ENCODE peak calls at places on chromosomes 6 and 20, in ten cellular contexts. One of them, this sample, is unnamed.

GRCh38 chr6:157629220-157629619 is 193.8 kb upstream of the SNX9 start:
- ATAC-seq in upper lobe of left lung: no peak
- ATAC-seq in CD4-positive, alpha-beta T cell: no peak
- ATAC-seq in sciatic nerve: no peak
- ATAC-seq in body of pancreas: no peak
- ATAC-seq in K562: no peak
- ATAC-seq in activated T-cell treated with anti-CD3 and anti-CD28 coated beads, Interleukin-2, amount 50 U/mL, for 72 hours: no peak
- ATAC-seq in activated naive CD8-positive, alpha-beta T cell treated with anti-CD3 and anti-CD28 coated beads, Interleukin-2, amount 10 ng/mL, durations not matched to agents 7 days and 5 days: no peak
- ATAC-seq in effector memory CD8-positive, alpha-beta T cell: no peak
- ATAC-seq in left lung: no peak
- ATAC-seq in this sample: no peak

GRCh38 chr6:158517581-158517980 is 42.3 kb upstream of the TMEM181 start:
- ATAC-seq in upper lobe of left lung: no peak
- ATAC-seq in CD4-positive, alpha-beta T cell: no peak
- ATAC-seq in sciatic nerve: no peak
- ATAC-seq in body of pancreas: no peak
- ATAC-seq in K562: no peak
- ATAC-seq in activated T-cell treated with anti-CD3 and anti-CD28 coated beads, Interleukin-2, amount 50 U/mL, for 72 hours: peak
- ATAC-seq in activated naive CD8-positive, alpha-beta T cell treated with anti-CD3 and anti-CD28 coated beads, Interleukin-2, amount 10 ng/mL, durations not matched to agents 7 days and 5 days: peak
- ATAC-seq in effector memory CD8-positive, alpha-beta T cell: peak
- ATAC-seq in left lung: no peak
- ATAC-seq in this sample: peak

GRCh38 chr6:113433506-113433991 is 423.6 kb upstream of the MARCKS start:
- ATAC-seq in upper lobe of left lung: peak
- ATAC-seq in CD4-positive, alpha-beta T cell: no peak
- ATAC-seq in sciatic nerve: peak
- ATAC-seq in body of pancreas: peak
- ATAC-seq in K562: no peak
- ATAC-seq in activated T-cell treated with anti-CD3 and anti-CD28 coated beads, Interleukin-2, amount 50 U/mL, for 72 hours: no peak
- ATAC-seq in activated naive CD8-positive, alpha-beta T cell treated with anti-CD3 and anti-CD28 coated beads, Interleukin-2, amount 10 ng/mL, durations not matched to agents 7 days and 5 days: no peak
- ATAC-seq in effector memory CD8-positive, alpha-beta T cell: no peak
- ATAC-seq in left lung: peak
- ATAC-seq in this sample: no peak

GRCh38 chr6:37630281-37630799 is 67.3 kb downstream of the MDGA1 start:
- ATAC-seq in upper lobe of left lung: peak
- ATAC-seq in CD4-positive, alpha-beta T cell: no peak
- ATAC-seq in sciatic nerve: no peak
- ATAC-seq in body of pancreas: no peak
- ATAC-seq in K562: peak
- ATAC-seq in activated T-cell treated with anti-CD3 and anti-CD28 coated beads, Interleukin-2, amount 50 U/mL, for 72 hours: no peak
- ATAC-seq in activated naive CD8-positive, alpha-beta T cell treated with anti-CD3 and anti-CD28 coated beads, Interleukin-2, amount 10 ng/mL, durations not matched to agents 7 days and 5 days: no peak
- ATAC-seq in effector memory CD8-positive, alpha-beta T cell: no peak
- ATAC-seq in left lung: peak
- ATAC-seq in this sample: no peak

GRCh38 chr20:49045440-49046086 is 549 bp upstream of the CSE1L start:
- ATAC-seq in upper lobe of left lung: peak
- ATAC-seq in CD4-positive, alpha-beta T cell: no peak
- ATAC-seq in sciatic nerve: peak
- ATAC-seq in body of pancreas: peak
- ATAC-seq in K562: no peak
- ATAC-seq in activated T-cell treated with anti-CD3 and anti-CD28 coated beads, Interleukin-2, amount 50 U/mL, for 72 hours: peak
- ATAC-seq in activated naive CD8-positive, alpha-beta T cell treated with anti-CD3 and anti-CD28 coated beads, Interleukin-2, amount 10 ng/mL, durations not matched to agents 7 days and 5 days: peak
- ATAC-seq in effector memory CD8-positive, alpha-beta T cell: no peak
- ATAC-seq in left lung: peak
- ATAC-seq in this sample: peak

GRCh38 chr20:50111120-50111828 is 1.7 kb downstream of the UBE2V1 start:
- ATAC-seq in upper lobe of left lung: no peak
- ATAC-seq in CD4-positive, alpha-beta T cell: no peak
- ATAC-seq in sciatic nerve: no peak
- ATAC-seq in body of pancreas: no peak
- ATAC-seq in K562: peak
- ATAC-seq in activated T-cell treated with anti-CD3 and anti-CD28 coated beads, Interleukin-2, amount 50 U/mL, for 72 hours: peak
- ATAC-seq in activated naive CD8-positive, alpha-beta T cell treated with anti-CD3 and anti-CD28 coated beads, Interleukin-2, amount 10 ng/mL, durations not matched to agents 7 days and 5 days: no peak
- ATAC-seq in effector memory CD8-positive, alpha-beta T cell: no peak
- ATAC-seq in left lung: no peak
- ATAC-seq in this sample: peak

GRCh38 chr6:143337201-143337949 is 113.1 kb downstream of the ADAT2 start:
- ATAC-seq in upper lobe of left lung: no peak
- ATAC-seq in CD4-positive, alpha-beta T cell: no peak
- ATAC-seq in sciatic nerve: peak
- ATAC-seq in body of pancreas: peak
- ATAC-seq in K562: peak
- ATAC-seq in activated T-cell treated with anti-CD3 and anti-CD28 coated beads, Interleukin-2, amount 50 U/mL, for 72 hours: no peak
- ATAC-seq in activated naive CD8-positive, alpha-beta T cell treated with anti-CD3 and anti-CD28 coated beads, Interleukin-2, amount 10 ng/mL, durations not matched to agents 7 days and 5 days: peak
- ATAC-seq in effector memory CD8-positive, alpha-beta T cell: peak
- ATAC-seq in left lung: peak
- ATAC-seq in this sample: peak

GRCh38 chr6:134376785-134377184 is 58.9 kb upstream of the SGK1 start:
- ATAC-seq in upper lobe of left lung: no peak
- ATAC-seq in CD4-positive, alpha-beta T cell: no peak
- ATAC-seq in sciatic nerve: no peak
- ATAC-seq in body of pancreas: no peak
- ATAC-seq in K562: no peak
- ATAC-seq in activated T-cell treated with anti-CD3 and anti-CD28 coated beads, Interleukin-2, amount 50 U/mL, for 72 hours: no peak
- ATAC-seq in activated naive CD8-positive, alpha-beta T cell treated with anti-CD3 and anti-CD28 coated beads, Interleukin-2, amount 10 ng/mL, durations not matched to agents 7 days and 5 days: no peak
- ATAC-seq in effector memory CD8-positive, alpha-beta T cell: no peak
- ATAC-seq in left lung: no peak
- ATAC-seq in this sample: no peak

GRCh38 chr20:60921021-60921622 is 330.9 kb upstream of the CDH4 start:
- ATAC-seq in upper lobe of left lung: no peak
- ATAC-seq in CD4-positive, alpha-beta T cell: no peak
- ATAC-seq in sciatic nerve: no peak
- ATAC-seq in body of pancreas: no peak
- ATAC-seq in K562: no peak
- ATAC-seq in activated T-cell treated with anti-CD3 and anti-CD28 coated beads, Interleukin-2, amount 50 U/mL, for 72 hours: no peak
- ATAC-seq in activated naive CD8-positive, alpha-beta T cell treated with anti-CD3 and anti-CD28 coated beads, Interleukin-2, amount 10 ng/mL, durations not matched to agents 7 days and 5 days: no peak
- ATAC-seq in effector memory CD8-positive, alpha-beta T cell: no peak
- ATAC-seq in left lung: no peak
- ATAC-seq in this sample: no peak

GRCh38 chr6:87908978-87909802 is 138.5 kb upstream of the SPACA1 start:
- ATAC-seq in upper lobe of left lung: no peak
- ATAC-seq in CD4-positive, alpha-beta T cell: no peak
- ATAC-seq in sciatic nerve: no peak
- ATAC-seq in body of pancreas: no peak
- ATAC-seq in K562: no peak
- ATAC-seq in activated T-cell treated with anti-CD3 and anti-CD28 coated beads, Interleukin-2, amount 50 U/mL, for 72 hours: peak
- ATAC-seq in activated naive CD8-positive, alpha-beta T cell treated with anti-CD3 and anti-CD28 coated beads, Interleukin-2, amount 10 ng/mL, durations not matched to agents 7 days and 5 days: no peak
- ATAC-seq in effector memory CD8-positive, alpha-beta T cell: no peak
- ATAC-seq in left lung: no peak
- ATAC-seq in this sample: peak

GRCh38 chr20:59802471-59803221 is 130.8 kb downstream of the SYCP2 start:
- ATAC-seq in upper lobe of left lung: no peak
- ATAC-seq in CD4-positive, alpha-beta T cell: no peak
- ATAC-seq in sciatic nerve: peak
- ATAC-seq in body of pancreas: no peak
- ATAC-seq in K562: no peak
- ATAC-seq in activated T-cell treated with anti-CD3 and anti-CD28 coated beads, Interleukin-2, amount 50 U/mL, for 72 hours: no peak
- ATAC-seq in activated naive CD8-positive, alpha-beta T cell treated with anti-CD3 and anti-CD28 coated beads, Interleukin-2, amount 10 ng/mL, durations not matched to agents 7 days and 5 days: no peak
- ATAC-seq in effector memory CD8-positive, alpha-beta T cell: no peak
- ATAC-seq in left lung: no peak
- ATAC-seq in this sample: no peak

GRCh38 chr6:111812080-111813038 is 60.9 kb downstream of the FYN start:
- ATAC-seq in upper lobe of left lung: peak
- ATAC-seq in CD4-positive, alpha-beta T cell: peak
- ATAC-seq in sciatic nerve: no peak
- ATAC-seq in body of pancreas: no peak
- ATAC-seq in K562: peak
- ATAC-seq in activated T-cell treated with anti-CD3 and anti-CD28 coated beads, Interleukin-2, amount 50 U/mL, for 72 hours: peak
- ATAC-seq in activated naive CD8-positive, alpha-beta T cell treated with anti-CD3 and anti-CD28 coated beads, Interleukin-2, amount 10 ng/mL, durations not matched to agents 7 days and 5 days: no peak
- ATAC-seq in effector memory CD8-positive, alpha-beta T cell: peak
- ATAC-seq in left lung: no peak
- ATAC-seq in this sample: peak

GRCh38 chr20:49482621-49483017 is at the start of gene KCNB1:
- ATAC-seq in upper lobe of left lung: peak
- ATAC-seq in CD4-positive, alpha-beta T cell: peak
- ATAC-seq in sciatic nerve: peak
- ATAC-seq in body of pancreas: peak
- ATAC-seq in K562: peak
- ATAC-seq in activated T-cell treated with anti-CD3 and anti-CD28 coated beads, Interleukin-2, amount 50 U/mL, for 72 hours: peak
- ATAC-seq in activated naive CD8-positive, alpha-beta T cell treated with anti-CD3 and anti-CD28 coated beads, Interleukin-2, amount 10 ng/mL, durations not matched to agents 7 days and 5 days: peak
- ATAC-seq in effector memory CD8-positive, alpha-beta T cell: peak
- ATAC-seq in left lung: peak
- ATAC-seq in this sample: no peak

GRCh38 chr6:37339911-37340638 is 13.7 kb upstream of the RNF8 start:
- ATAC-seq in upper lobe of left lung: no peak
- ATAC-seq in CD4-positive, alpha-beta T cell: no peak
- ATAC-seq in sciatic nerve: no peak
- ATAC-seq in body of pancreas: no peak
- ATAC-seq in K562: no peak
- ATAC-seq in activated T-cell treated with anti-CD3 and anti-CD28 coated beads, Interleukin-2, amount 50 U/mL, for 72 hours: no peak
- ATAC-seq in activated naive CD8-positive, alpha-beta T cell treated with anti-CD3 and anti-CD28 coated beads, Interleukin-2, amount 10 ng/mL, durations not matched to agents 7 days and 5 days: no peak
- ATAC-seq in effector memory CD8-positive, alpha-beta T cell: no peak
- ATAC-seq in left lung: no peak
- ATAC-seq in this sample: no peak

GRCh38 chr6:106885659-106886058 is 88.9 kb downstream of the CD24 start:
- ATAC-seq in upper lobe of left lung: no peak
- ATAC-seq in CD4-positive, alpha-beta T cell: no peak
- ATAC-seq in sciatic nerve: no peak
- ATAC-seq in body of pancreas: no peak
- ATAC-seq in K562: no peak
- ATAC-seq in activated T-cell treated with anti-CD3 and anti-CD28 coated beads, Interleukin-2, amount 50 U/mL, for 72 hours: no peak
- ATAC-seq in activated naive CD8-positive, alpha-beta T cell treated with anti-CD3 and anti-CD28 coated beads, Interleukin-2, amount 10 ng/mL, durations not matched to agents 7 days and 5 days: no peak
- ATAC-seq in effector memory CD8-positive, alpha-beta T cell: no peak
- ATAC-seq in left lung: no peak
- ATAC-seq in this sample: no peak

GRCh38 chr6:4441981-4442434 is 306.6 kb upstream of the ECI2 start:
- ATAC-seq in upper lobe of left lung: no peak
- ATAC-seq in CD4-positive, alpha-beta T cell: no peak
- ATAC-seq in sciatic nerve: no peak
- ATAC-seq in body of pancreas: no peak
- ATAC-seq in K562: no peak
- ATAC-seq in activated T-cell treated with anti-CD3 and anti-CD28 coated beads, Interleukin-2, amount 50 U/mL, for 72 hours: no peak
- ATAC-seq in activated naive CD8-positive, alpha-beta T cell treated with anti-CD3 and anti-CD28 coated beads, Interleukin-2, amount 10 ng/mL, durations not matched to agents 7 days and 5 days: no peak
- ATAC-seq in effector memory CD8-positive, alpha-beta T cell: no peak
- ATAC-seq in left lung: no peak
- ATAC-seq in this sample: no peak

GRCh38 chr6:166747644-166748595 is 120.9 kb upstream of the RPS6KA2 start:
- ATAC-seq in upper lobe of left lung: no peak
- ATAC-seq in CD4-positive, alpha-beta T cell: no peak
- ATAC-seq in sciatic nerve: peak
- ATAC-seq in body of pancreas: no peak
- ATAC-seq in K562: peak
- ATAC-seq in activated T-cell treated with anti-CD3 and anti-CD28 coated beads, Interleukin-2, amount 50 U/mL, for 72 hours: no peak
- ATAC-seq in activated naive CD8-positive, alpha-beta T cell treated with anti-CD3 and anti-CD28 coated beads, Interleukin-2, amount 10 ng/mL, durations not matched to agents 7 days and 5 days: no peak
- ATAC-seq in effector memory CD8-positive, alpha-beta T cell: no peak
- ATAC-seq in left lung: no peak
- ATAC-seq in this sample: no peak

GRCh38 chr20:32982617-32983458 is 21.4 kb downstream of the SUN5 start:
- ATAC-seq in upper lobe of left lung: no peak
- ATAC-seq in CD4-positive, alpha-beta T cell: no peak
- ATAC-seq in sciatic nerve: no peak
- ATAC-seq in body of pancreas: peak
- ATAC-seq in K562: no peak
- ATAC-seq in activated T-cell treated with anti-CD3 and anti-CD28 coated beads, Interleukin-2, amount 50 U/mL, for 72 hours: no peak
- ATAC-seq in activated naive CD8-positive, alpha-beta T cell treated with anti-CD3 and anti-CD28 coated beads, Interleukin-2, amount 10 ng/mL, durations not matched to agents 7 days and 5 days: no peak
- ATAC-seq in effector memory CD8-positive, alpha-beta T cell: no peak
- ATAC-seq in left lung: no peak
- ATAC-seq in this sample: no peak

GRCh38 chr20:64241061-64241460 is 14.5 kb upstream of the PCMTD2 start:
- ATAC-seq in upper lobe of left lung: no peak
- ATAC-seq in CD4-positive, alpha-beta T cell: no peak
- ATAC-seq in sciatic nerve: no peak
- ATAC-seq in body of pancreas: no peak
- ATAC-seq in K562: no peak
- ATAC-seq in activated T-cell treated with anti-CD3 and anti-CD28 coated beads, Interleukin-2, amount 50 U/mL, for 72 hours: no peak
- ATAC-seq in activated naive CD8-positive, alpha-beta T cell treated with anti-CD3 and anti-CD28 coated beads, Interleukin-2, amount 10 ng/mL, durations not matched to agents 7 days and 5 days: no peak
- ATAC-seq in effector memory CD8-positive, alpha-beta T cell: no peak
- ATAC-seq in left lung: no peak
- ATAC-seq in this sample: no peak

GRCh38 chr20:57934007-57934805 is 224.4 kb upstream of the PMEPA1 start:
- ATAC-seq in upper lobe of left lung: no peak
- ATAC-seq in CD4-positive, alpha-beta T cell: no peak
- ATAC-seq in sciatic nerve: no peak
- ATAC-seq in body of pancreas: peak
- ATAC-seq in K562: no peak
- ATAC-seq in activated T-cell treated with anti-CD3 and anti-CD28 coated beads, Interleukin-2, amount 50 U/mL, for 72 hours: no peak
- ATAC-seq in activated naive CD8-positive, alpha-beta T cell treated with anti-CD3 and anti-CD28 coated beads, Interleukin-2, amount 10 ng/mL, durations not matched to agents 7 days and 5 days: no peak
- ATAC-seq in effector memory CD8-positive, alpha-beta T cell: no peak
- ATAC-seq in left lung: no peak
- ATAC-seq in this sample: no peak

GRCh38 chr20:22425344-22426295 is 158.8 kb downstream of the FOXA2 start:
- ATAC-seq in upper lobe of left lung: no peak
- ATAC-seq in CD4-positive, alpha-beta T cell: no peak
- ATAC-seq in sciatic nerve: peak
- ATAC-seq in body of pancreas: peak
- ATAC-seq in K562: no peak
- ATAC-seq in activated T-cell treated with anti-CD3 and anti-CD28 coated beads, Interleukin-2, amount 50 U/mL, for 72 hours: no peak
- ATAC-seq in activated naive CD8-positive, alpha-beta T cell treated with anti-CD3 and anti-CD28 coated beads, Interleukin-2, amount 10 ng/mL, durations not matched to agents 7 days and 5 days: no peak
- ATAC-seq in effector memory CD8-positive, alpha-beta T cell: no peak
- ATAC-seq in left lung: peak
- ATAC-seq in this sample: no peak

GRCh38 chr20:56372850-56373249 is 14.1 kb downstream of the FAM210B start:
- ATAC-seq in upper lobe of left lung: no peak
- ATAC-seq in CD4-positive, alpha-beta T cell: no peak
- ATAC-seq in sciatic nerve: no peak
- ATAC-seq in body of pancreas: no peak
- ATAC-seq in K562: peak
- ATAC-seq in activated T-cell treated with anti-CD3 and anti-CD28 coated beads, Interleukin-2, amount 50 U/mL, for 72 hours: peak
- ATAC-seq in activated naive CD8-positive, alpha-beta T cell treated with anti-CD3 and anti-CD28 coated beads, Interleukin-2, amount 10 ng/mL, durations not matched to agents 7 days and 5 days: no peak
- ATAC-seq in effector memory CD8-positive, alpha-beta T cell: no peak
- ATAC-seq in left lung: no peak
- ATAC-seq in this sample: peak

GRCh38 chr20:10714236-10714975 is 40.6 kb upstream of the JAG1 start:
- ATAC-seq in upper lobe of left lung: no peak
- ATAC-seq in CD4-positive, alpha-beta T cell: no peak
- ATAC-seq in sciatic nerve: no peak
- ATAC-seq in body of pancreas: no peak
- ATAC-seq in K562: no peak
- ATAC-seq in activated T-cell treated with anti-CD3 and anti-CD28 coated beads, Interleukin-2, amount 50 U/mL, for 72 hours: no peak
- ATAC-seq in activated naive CD8-positive, alpha-beta T cell treated with anti-CD3 and anti-CD28 coated beads, Interleukin-2, amount 10 ng/mL, durations not matched to agents 7 days and 5 days: no peak
- ATAC-seq in effector memory CD8-positive, alpha-beta T cell: no peak
- ATAC-seq in left lung: no peak
- ATAC-seq in this sample: no peak

GRCh38 chr6:125432968-125433367 is 131.2 kb upstream of the HDDC2 start:
- ATAC-seq in upper lobe of left lung: no peak
- ATAC-seq in CD4-positive, alpha-beta T cell: no peak
- ATAC-seq in sciatic nerve: no peak
- ATAC-seq in body of pancreas: no peak
- ATAC-seq in K562: no peak
- ATAC-seq in activated T-cell treated with anti-CD3 and anti-CD28 coated beads, Interleukin-2, amount 50 U/mL, for 72 hours: no peak
- ATAC-seq in activated naive CD8-positive, alpha-beta T cell treated with anti-CD3 and anti-CD28 coated beads, Interleukin-2, amount 10 ng/mL, durations not matched to agents 7 days and 5 days: no peak
- ATAC-seq in effector memory CD8-positive, alpha-beta T cell: no peak
- ATAC-seq in left lung: no peak
- ATAC-seq in this sample: no peak

GRCh38 chr6:90249458-90249857 is 47.2 kb downstream of the BACH2 start:
- ATAC-seq in upper lobe of left lung: no peak
- ATAC-seq in CD4-positive, alpha-beta T cell: peak
- ATAC-seq in sciatic nerve: no peak
- ATAC-seq in body of pancreas: no peak
- ATAC-seq in K562: no peak
- ATAC-seq in activated T-cell treated with anti-CD3 and anti-CD28 coated beads, Interleukin-2, amount 50 U/mL, for 72 hours: peak
- ATAC-seq in activated naive CD8-positive, alpha-beta T cell treated with anti-CD3 and anti-CD28 coated beads, Interleukin-2, amount 10 ng/mL, durations not matched to agents 7 days and 5 days: peak
- ATAC-seq in effector memory CD8-positive, alpha-beta T cell: no peak
- ATAC-seq in left lung: no peak
- ATAC-seq in this sample: peak

GRCh38 chr6:108653864-108654402 is 93.2 kb downstream of the FOXO3 start:
- ATAC-seq in upper lobe of left lung: peak
- ATAC-seq in CD4-positive, alpha-beta T cell: peak
- ATAC-seq in sciatic nerve: peak
- ATAC-seq in body of pancreas: peak
- ATAC-seq in K562: no peak
- ATAC-seq in activated T-cell treated with anti-CD3 and anti-CD28 coated beads, Interleukin-2, amount 50 U/mL, for 72 hours: no peak
- ATAC-seq in activated naive CD8-positive, alpha-beta T cell treated with anti-CD3 and anti-CD28 coated beads, Interleukin-2, amount 10 ng/mL, durations not matched to agents 7 days and 5 days: no peak
- ATAC-seq in effector memory CD8-positive, alpha-beta T cell: no peak
- ATAC-seq in left lung: peak
- ATAC-seq in this sample: no peak

GRCh38 chr6:107716688-107717089 is 107.4 kb downstream of the SCML4 start:
- ATAC-seq in upper lobe of left lung: peak
- ATAC-seq in CD4-positive, alpha-beta T cell: peak
- ATAC-seq in sciatic nerve: peak
- ATAC-seq in body of pancreas: no peak
- ATAC-seq in K562: peak
- ATAC-seq in activated T-cell treated with anti-CD3 and anti-CD28 coated beads, Interleukin-2, amount 50 U/mL, for 72 hours: peak
- ATAC-seq in activated naive CD8-positive, alpha-beta T cell treated with anti-CD3 and anti-CD28 coated beads, Interleukin-2, amount 10 ng/mL, durations not matched to agents 7 days and 5 days: peak
- ATAC-seq in effector memory CD8-positive, alpha-beta T cell: peak
- ATAC-seq in left lung: peak
- ATAC-seq in this sample: peak

GRCh38 chr6:13268914-13269532 is 59.3 kb downstream of the TBC1D7 start:
- ATAC-seq in upper lobe of left lung: no peak
- ATAC-seq in CD4-positive, alpha-beta T cell: no peak
- ATAC-seq in sciatic nerve: no peak
- ATAC-seq in body of pancreas: peak
- ATAC-seq in K562: no peak
- ATAC-seq in activated T-cell treated with anti-CD3 and anti-CD28 coated beads, Interleukin-2, amount 50 U/mL, for 72 hours: no peak
- ATAC-seq in activated naive CD8-positive, alpha-beta T cell treated with anti-CD3 and anti-CD28 coated beads, Interleukin-2, amount 10 ng/mL, durations not matched to agents 7 days and 5 days: no peak
- ATAC-seq in effector memory CD8-positive, alpha-beta T cell: no peak
- ATAC-seq in left lung: peak
- ATAC-seq in this sample: no peak